ENCODE peak calls at places on chromosomes 3 and 15, in six cellular contexts. One of them, this sample, is unnamed.

GRCh38 chr3:125310623-125311076 is 64.5 kb downstream of the ZNF148 start:
- DNase-seq in heart left ventricle: no peak
- DNase-seq in transverse colon: peak
- DNase-seq in uterus: no peak
- DNase-seq in lower leg skin: no peak
- DNase-seq in adrenal gland: no peak
- DNase-seq in this sample: no peak

GRCh38 chr3:167657684-167658225 is 4.0 kb upstream of the WDR49 start:
- DNase-seq in heart left ventricle: no peak
- DNase-seq in lower leg skin: no peak
- DNase-seq in uterus: no peak
- DNase-seq in transverse colon: no peak
- DNase-seq in adrenal gland: no peak
- DNase-seq in this sample: no peak

GRCh38 chr3:134369231-134369741 is 5.0 kb downstream of the AMOTL2 start:
- DNase-seq in heart left ventricle: no peak
- DNase-seq in uterus: no peak
- DNase-seq in lower leg skin: no peak
- DNase-seq in transverse colon: no peak
- DNase-seq in adrenal gland: no peak
- DNase-seq in this sample: no peak

GRCh38 chr3:169218314-169218983 is 445.1 kb downstream of the MECOM start:
- DNase-seq in uterus: peak
- DNase-seq in transverse colon: peak
- DNase-seq in heart left ventricle: peak
- DNase-seq in lower leg skin: peak
- DNase-seq in adrenal gland: peak
- DNase-seq in this sample: peak

GRCh38 chr3:195524171-195524896 is 18.8 kb downstream of the PPP1R2 start:
- DNase-seq in transverse colon: no peak
- DNase-seq in heart left ventricle: no peak
- DNase-seq in uterus: no peak
- DNase-seq in adrenal gland: no peak
- DNase-seq in lower leg skin: no peak
- DNase-seq in this sample: no peak

GRCh38 chr3:134228461-134228860 is 22.2 kb downstream of the RYK start:
- DNase-seq in heart left ventricle: no peak
- DNase-seq in lower leg skin: no peak
- DNase-seq in adrenal gland: no peak
- DNase-seq in transverse colon: no peak
- DNase-seq in uterus: no peak
- DNase-seq in this sample: no peak

GRCh38 chr3:139098391-139098790 is 53.7 kb upstream of the PRR23C start:
- DNase-seq in transverse colon: no peak
- DNase-seq in adrenal gland: no peak
- DNase-seq in heart left ventricle: no peak
- DNase-seq in lower leg skin: no peak
- DNase-seq in uterus: no peak
- DNase-seq in this sample: no peak

GRCh38 chr15:53525894-53526293 is 233.6 kb downstream of the WDR72 start:
- DNase-seq in lower leg skin: no peak
- DNase-seq in adrenal gland: no peak
- DNase-seq in uterus: no peak
- DNase-seq in transverse colon: no peak
- DNase-seq in heart left ventricle: no peak
- DNase-seq in this sample: no peak

GRCh38 chr15:29422606-29423005 is 153.0 kb upstream of the NSMCE3 start:
- DNase-seq in heart left ventricle: no peak
- DNase-seq in adrenal gland: no peak
- DNase-seq in uterus: no peak
- DNase-seq in lower leg skin: no peak
- DNase-seq in transverse colon: no peak
- DNase-seq in this sample: no peak

GRCh38 chr3:147368561-147369151 is 37.7 kb downstream of the ZIC4 start:
- DNase-seq in transverse colon: no peak
- DNase-seq in heart left ventricle: no peak
- DNase-seq in adrenal gland: no peak
- DNase-seq in lower leg skin: no peak
- DNase-seq in uterus: no peak
- DNase-seq in this sample: no peak

GRCh38 chr3:37171144-37171543 is 3.2 kb downstream of the LRRFIP2 start:
- DNase-seq in uterus: no peak
- DNase-seq in lower leg skin: peak
- DNase-seq in transverse colon: no peak
- DNase-seq in adrenal gland: no peak
- DNase-seq in heart left ventricle: peak
- DNase-seq in this sample: no peak

GRCh38 chr3:158765518-158766205 is 33.4 kb upstream of the RARRES1 start:
- DNase-seq in transverse colon: no peak
- DNase-seq in uterus: no peak
- DNase-seq in adrenal gland: no peak
- DNase-seq in lower leg skin: no peak
- DNase-seq in heart left ventricle: no peak
- DNase-seq in this sample: no peak

GRCh38 chr3:139588450-139588849 is 48.9 kb upstream of the RBP1 start:
- DNase-seq in adrenal gland: no peak
- DNase-seq in lower leg skin: no peak
- DNase-seq in uterus: no peak
- DNase-seq in heart left ventricle: peak
- DNase-seq in transverse colon: no peak
- DNase-seq in this sample: no peak

GRCh38 chr3:74074700-74075099 is 450.0 kb upstream of the PDZRN3 start:
- DNase-seq in transverse colon: no peak
- DNase-seq in adrenal gland: no peak
- DNase-seq in uterus: no peak
- DNase-seq in lower leg skin: no peak
- DNase-seq in heart left ventricle: no peak
- DNase-seq in this sample: no peak

GRCh38 chr15:85642693-85643058 is 152.0 kb downstream of the KLHL25 start:
- DNase-seq in heart left ventricle: peak
- DNase-seq in transverse colon: peak
- DNase-seq in adrenal gland: no peak
- DNase-seq in uterus: peak
- DNase-seq in lower leg skin: peak
- DNase-seq in this sample: no peak

GRCh38 chr3:193962986-193963683 is 172.8 kb upstream of the HES1 start:
- DNase-seq in transverse colon: no peak
- DNase-seq in adrenal gland: no peak
- DNase-seq in lower leg skin: no peak
- DNase-seq in heart left ventricle: no peak
- DNase-seq in uterus: no peak
- DNase-seq in this sample: no peak

GRCh38 chr3:188697127-188697526 is 474.6 kb upstream of the TPRG1 start:
- DNase-seq in adrenal gland: no peak
- DNase-seq in uterus: no peak
- DNase-seq in heart left ventricle: no peak
- DNase-seq in lower leg skin: no peak
- DNase-seq in transverse colon: no peak
- DNase-seq in this sample: no peak

GRCh38 chr3:101643009-101643844 is 33.7 kb downstream of the ZBTB11 start:
- DNase-seq in lower leg skin: no peak
- DNase-seq in transverse colon: no peak
- DNase-seq in adrenal gland: no peak
- DNase-seq in heart left ventricle: no peak
- DNase-seq in uterus: no peak
- DNase-seq in this sample: no peak

GRCh38 chr15:80850941-80851451 is 71.8 kb downstream of the CEMIP start:
- DNase-seq in adrenal gland: no peak
- DNase-seq in heart left ventricle: no peak
- DNase-seq in transverse colon: no peak
- DNase-seq in uterus: no peak
- DNase-seq in lower leg skin: no peak
- DNase-seq in this sample: no peak

GRCh38 chr3:157247391-157247790 is 87.4 kb upstream of the CCNL1 start:
- DNase-seq in lower leg skin: no peak
- DNase-seq in uterus: no peak
- DNase-seq in heart left ventricle: no peak
- DNase-seq in transverse colon: no peak
- DNase-seq in adrenal gland: no peak
- DNase-seq in this sample: no peak

GRCh38 chr3:129672412-129672811 is 65.9 kb upstream of the PLXND1 start:
- DNase-seq in lower leg skin: no peak
- DNase-seq in heart left ventricle: no peak
- DNase-seq in adrenal gland: no peak
- DNase-seq in transverse colon: no peak
- DNase-seq in uterus: no peak
- DNase-seq in this sample: no peak

GRCh38 chr3:142046320-142047020 is 102.9 kb downstream of the TFDP2 start:
- DNase-seq in heart left ventricle: no peak
- DNase-seq in adrenal gland: no peak
- DNase-seq in lower leg skin: no peak
- DNase-seq in uterus: no peak
- DNase-seq in transverse colon: no peak
- DNase-seq in this sample: no peak

GRCh38 chr15:66951976-66952375 is 113.4 kb upstream of the SMAD3 start:
- DNase-seq in transverse colon: no peak
- DNase-seq in uterus: no peak
- DNase-seq in adrenal gland: no peak
- DNase-seq in lower leg skin: no peak
- DNase-seq in heart left ventricle: no peak
- DNase-seq in this sample: no peak

GRCh38 chr3:115784739-115785571 is 161.6 kb downstream of the GAP43 start:
- DNase-seq in adrenal gland: no peak
- DNase-seq in transverse colon: no peak
- DNase-seq in heart left ventricle: no peak
- DNase-seq in lower leg skin: no peak
- DNase-seq in uterus: no peak
- DNase-seq in this sample: no peak

GRCh38 chr15:28273468-28273867 is 48.5 kb downstream of the HERC2 start:
- DNase-seq in lower leg skin: no peak
- DNase-seq in transverse colon: no peak
- DNase-seq in adrenal gland: no peak
- DNase-seq in heart left ventricle: no peak
- DNase-seq in uterus: no peak
- DNase-seq in this sample: no peak

GRCh38 chr15:77503764-77504163 is 83.1 kb downstream of the HMG20A start:
- DNase-seq in uterus: no peak
- DNase-seq in transverse colon: no peak
- DNase-seq in heart left ventricle: no peak
- DNase-seq in adrenal gland: no peak
- DNase-seq in lower leg skin: no peak
- DNase-seq in this sample: no peak

GRCh38 chr3:17050051-17050450 is 165.3 kb downstream of the PLCL2 start:
- DNase-seq in transverse colon: no peak
- DNase-seq in uterus: no peak
- DNase-seq in heart left ventricle: no peak
- DNase-seq in lower leg skin: no peak
- DNase-seq in adrenal gland: no peak
- DNase-seq in this sample: no peak

GRCh38 chr15:50881121-50882048 is 27.1 kb upstream of the AP4E1 start:
- DNase-seq in heart left ventricle: no peak
- DNase-seq in lower leg skin: no peak
- DNase-seq in transverse colon: no peak
- DNase-seq in uterus: no peak
- DNase-seq in adrenal gland: peak
- DNase-seq in this sample: no peak

GRCh38 chr3:36741285-36741684 is 23.1 kb downstream of the DCLK3 start:
- DNase-seq in heart left ventricle: no peak
- DNase-seq in lower leg skin: no peak
- DNase-seq in transverse colon: no peak
- DNase-seq in uterus: no peak
- DNase-seq in adrenal gland: no peak
- DNase-seq in this sample: no peak

GRCh38 chr3:113746069-113746954 is at the start of gene NAA50:
- DNase-seq in heart left ventricle: peak
- DNase-seq in uterus: peak
- DNase-seq in transverse colon: peak
- DNase-seq in adrenal gland: peak
- DNase-seq in lower leg skin: peak
- DNase-seq in this sample: peak
- TF ChIP-seq POLR2A in heart left ventricle: no peak
- TF ChIP-seq POLR2A in uterus: peak
- TF ChIP-seq POLR2A in transverse colon: peak
- TF ChIP-seq POLR2A in adrenal gland: peak
- TF ChIP-seq POLR2A in lower leg skin: peak
- TF ChIP-seq POLR2A in this sample: peak

DNA sequence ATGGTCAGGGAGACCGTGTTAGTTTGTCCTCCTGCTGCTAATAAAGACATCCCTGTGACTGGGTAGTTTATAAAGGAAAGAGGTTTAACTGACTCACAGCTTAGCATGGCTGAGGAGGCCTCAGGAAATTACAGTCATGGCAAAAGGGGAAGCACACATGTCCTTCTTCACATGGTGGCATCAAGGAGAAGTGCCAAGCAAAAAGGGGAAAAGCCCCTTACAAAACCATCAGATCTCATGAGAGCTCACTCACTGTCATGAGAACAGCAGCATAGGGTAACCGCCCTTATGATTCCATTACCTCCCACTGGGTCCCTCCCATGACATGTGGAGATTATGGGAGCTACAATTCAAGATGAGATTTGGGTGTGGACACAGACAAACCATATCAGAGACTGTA is 27.0 kb downstream of the TM2D3 start:
- DNase-seq in heart left ventricle: no peak
- DNase-seq in transverse colon: no peak
- DNase-seq in uterus: no peak
- DNase-seq in lower leg skin: no peak
- DNase-seq in adrenal gland: no peak
- DNase-seq in this sample: no peak
- TF ChIP-seq POLR2A in heart left ventricle: no peak
- TF ChIP-seq POLR2A in transverse colon: no peak
- TF ChIP-seq POLR2A in uterus: no peak
- TF ChIP-seq POLR2A in lower leg skin: no peak
- TF ChIP-seq POLR2A in adrenal gland: no peak
- TF ChIP-seq POLR2A in this sample: no peak

DNA sequence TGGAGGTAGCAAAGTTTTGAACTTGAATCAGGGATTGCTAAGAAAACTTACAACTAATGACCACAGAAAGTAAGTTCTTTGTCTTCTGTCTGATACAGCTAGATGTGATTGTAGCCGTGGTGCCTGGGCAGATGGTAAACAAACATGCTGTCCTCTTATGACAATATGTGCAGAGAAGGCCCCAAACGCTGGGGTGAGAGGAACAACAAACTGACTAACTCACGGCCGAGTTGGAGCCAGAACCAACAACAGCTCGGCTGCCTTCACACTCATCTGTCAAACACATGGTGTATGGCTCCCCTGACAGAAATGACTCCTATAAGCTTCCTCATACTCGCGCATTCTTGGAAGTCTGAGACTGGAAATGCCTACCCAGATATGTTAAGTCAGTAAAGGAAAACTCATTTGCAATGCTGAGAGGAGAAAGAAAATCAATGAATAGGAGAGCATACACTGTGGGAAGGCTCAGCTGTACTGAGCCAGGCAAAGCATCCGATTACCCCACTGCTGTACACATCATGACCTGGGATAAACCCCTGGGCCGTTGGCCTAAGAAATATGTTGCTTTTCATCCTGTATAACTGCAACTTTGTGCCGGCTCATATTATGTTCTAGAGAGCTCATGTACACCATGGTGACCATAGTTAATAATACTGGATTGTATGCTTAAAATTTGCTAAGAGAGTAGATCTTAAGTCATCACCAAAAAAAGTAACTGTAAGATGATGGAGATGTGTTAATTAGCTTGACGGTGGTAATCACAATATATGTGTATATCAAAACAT is 5.7 kb downstream of the THBS1 start:
- DNase-seq in uterus: no peak
- DNase-seq in heart left ventricle: no peak
- DNase-seq in transverse colon: peak
- DNase-seq in lower leg skin: peak
- DNase-seq in adrenal gland: no peak
- DNase-seq in this sample: no peak
- TF ChIP-seq POLR2A in uterus: no peak
- TF ChIP-seq POLR2A in heart left ventricle: no peak
- TF ChIP-seq POLR2A in transverse colon: no peak
- TF ChIP-seq POLR2A in lower leg skin: no peak
- TF ChIP-seq POLR2A in adrenal gland: no peak
- TF ChIP-seq POLR2A in this sample: no peak

GRCh38 chr3:150761831-150762661 is 923 bp downstream of the SIAH2 start:
- DNase-seq in transverse colon: peak
- DNase-seq in adrenal gland: peak
- DNase-seq in lower leg skin: peak
- DNase-seq in uterus: peak
- DNase-seq in heart left ventricle: peak
- DNase-seq in this sample: peak
- TF ChIP-seq POLR2A in transverse colon: peak
- TF ChIP-seq POLR2A in adrenal gland: peak
- TF ChIP-seq POLR2A in lower leg skin: no peak
- TF ChIP-seq POLR2A in uterus: peak
- TF ChIP-seq POLR2A in heart left ventricle: no peak
- TF ChIP-seq POLR2A in this sample: peak